ENCODE peak calls at places on chromosomes 2 and 18, in seven cellular contexts. C is stimulated activated CD8-positive, alpha-beta memory T cell treated with anti-CD3 and anti-CD28 coated beads, Interleukin-7, amount 100 ng/mL, for 1 hour; L is T follicular helper cell; V is Daoy; R is GM12892; Z is foreskin fibroblast; P is NCI-H524 treated with DMSO at 0.1 percent for 48 hours. O is an unnamed sample.

GRCh38 chr2:212939777-212940531 is 211.5 kb downstream of the IKZF2 start:
- DNase-seq in V (no peak), Z (no peak), C (no peak), P (no peak), L (no peak), R (no peak), O (no peak)

GRCh38 chr2:219495531-219496122 is 3.1 kb upstream of the GMPPA start:
- DNase-seq in Z (peak; percentile 78), V (peak; percentile 67), L (peak; percentile 26), P (no peak), R (peak; percentile 70), C (peak; percentile 20), O (peak; percentile 68)

GRCh38 chr2:223954401-223954800 is 2.9 kb upstream of the MRPL44 start:
- DNase-seq in R (no peak), C (no peak), L (no peak), P (no peak), V (peak; percentile 68), Z (peak; percentile 82), O (no peak)

GRCh38 chr18:12639990-12640880 is 17.7 kb downstream of the SPIRE1 start:
- DNase-seq in L (no peak), V (peak; percentile 81), Z (peak; percentile 78), C (no peak), P (no peak), R (no peak), O (no peak)

GRCh38 chr2:12313445-12314118 is 403.2 kb upstream of the TRIB2 start:
- DNase-seq in Z (no peak), C (no peak), P (no peak), L (no peak), V (no peak), R (no peak), O (no peak)

GRCh38 chr2:237964578-237965404 is 2.0 kb upstream of the UBE2F start:
- DNase-seq in Z (peak; percentile 46), L (no peak), P (no peak), R (no peak), V (peak; percentile 91), C (no peak), O (no peak)

GRCh38 chr2:28401948-28402550 is 9.4 kb downstream of the FOSL2 start:
- DNase-seq in R (no peak), V (no peak), P (no peak), L (no peak), Z (no peak), C (no peak), O (no peak)

GRCh38 chr18:22591231-22591630 is 173.5 kb upstream of the CTAGE1 start:
- DNase-seq in P (no peak), Z (peak; percentile 53), V (peak; percentile 12), C (no peak), L (no peak), R (no peak), O (no peak)

GRCh38 chr2:2662037-2662846 is 331.2 kb upstream of the MYT1L start:
- DNase-seq in L (no peak), Z (no peak), R (no peak), C (no peak), V (no peak), P (no peak), O (no peak)

GRCh38 chr2:128578406-128579385 is 260.0 kb upstream of the HS6ST1 start:
- DNase-seq in Z (peak; percentile 72), C (no peak), R (no peak), L (no peak), V (no peak), P (peak; percentile 76), O (no peak)

GRCh38 chr2:1738646-1739302 is 5.5 kb downstream of the PXDN start:
- DNase-seq in C (no peak), R (no peak), Z (no peak), L (no peak), V (no peak), P (no peak), O (no peak)

GRCh38 chr18:6595666-6596065 is 133.8 kb upstream of the ARHGAP28 start:
- DNase-seq in C (no peak), V (no peak), Z (peak; percentile 4), P (no peak), L (no peak), R (no peak), O (no peak)

GRCh38 chr2:60321816-60322215 is 231.6 kb downstream of the BCL11A start:
- DNase-seq in V (no peak), R (no peak), C (no peak), L (no peak), Z (no peak), P (no peak), O (no peak)